ENCODE peak calls at places on chromosomes 7 and 10, in nine cellular contexts. U is NCI-H345; G is T-helper 1 cell; J is testis; V is mammary epithelial cell; S is CD4-positive, alpha-beta T cell; M is stimulated activated CD4-positive, alpha-beta T cell treated with anti-CD3 and anti-CD28 coated beads, Interleukin-4, amount 100 ng/mL, for 48 hours; Z is HCT116; C is BJ. X is an unnamed sample.

GRCh38 chr7:128906766-128907559 is 3.5 kb downstream of the KCP start:
- DNase-seq in C (no peak), S (no peak), M (no peak), U (no peak), J (no peak), V (no peak), Z (no peak), G (no peak), X (no peak)

GRCh38 chr7:34282271-34282670 is 375.7 kb upstream of the NPSR1 start:
- DNase-seq in S (no peak), V (no peak), J (no peak), G (no peak), Z (no peak), C (no peak), U (no peak), M (no peak), X (no peak)

GRCh38 chr10:129849452-129849750 is 114.7 kb downstream of the EBF3 start:
- DNase-seq in M (no peak), J (no peak), Z (no peak), C (no peak), V (no peak), U (no peak), G (no peak), S (no peak), X (no peak)

GRCh38 chr7:2572101-2572842 is 13.5 kb downstream of the IQCE start:
- DNase-seq in G (no peak), V (peak), C (no peak), Z (peak), M (no peak), S (no peak), U (no peak), J (no peak), X (no peak)

GRCh38 chr7:148303295-148304013 is 287.1 kb upstream of the C7orf33 start:
- DNase-seq in M (no peak), U (peak), C (no peak), J (peak), G (no peak), S (no peak), Z (no peak), V (peak), X (peak)

GRCh38 chr7:144027070-144027469 is 21.7 kb upstream of the OR2A5 start:
- DNase-seq in S (no peak), Z (peak), C (no peak), M (no peak), G (no peak), V (no peak), U (no peak), J (no peak), X (no peak)

GRCh38 chr10:72134785-72135765 is 46.7 kb upstream of the SPOCK2 start:
- DNase-seq in C (no peak), J (no peak), M (no peak), V (no peak), G (no peak), S (no peak), U (no peak), Z (no peak), X (no peak)

GRCh38 chr7:94375167-94375566 is 19.5 kb upstream of the COL1A2 start:
- DNase-seq in V (no peak), M (no peak), S (no peak), U (no peak), C (peak), Z (no peak), J (peak), G (no peak), X (peak)

GRCh38 chr10:52729259-52730104 is 43.1 kb downstream of the MBL2 start:
- DNase-seq in M (no peak), G (no peak), C (peak), V (peak), S (no peak), J (no peak), U (peak), Z (peak), X (no peak)

GRCh38 chr10:15426558-15426957 is 55.5 kb upstream of the FAM171A1 start:
- DNase-seq in M (no peak), V (no peak), C (no peak), J (no peak), G (no peak), Z (no peak), S (no peak), U (no peak), X (no peak)

GRCh38 chr7:140342732-140343514 is 55.4 kb downstream of the SLC37A3 start:
- DNase-seq in J (peak), Z (peak), G (no peak), V (peak), U (peak), M (no peak), S (no peak), C (no peak), X (no peak)

GRCh38 chr10:5944389-5945202 is 32.7 kb downstream of the IL15RA start:
- DNase-seq in V (peak), U (no peak), C (peak), M (no peak), J (peak), G (no peak), Z (peak), S (no peak), X (peak)

GRCh38 chr10:10500941-10501340 is 516.7 kb upstream of the CELF2 start:
- DNase-seq in C (no peak), U (no peak), M (no peak), J (no peak), S (no peak), Z (no peak), V (no peak), G (no peak), X (no peak)

GRCh38 chr10:133173860-133174523 is 14.0 kb downstream of the KNDC1 start:
- DNase-seq in M (no peak), S (no peak), G (no peak), U (no peak), C (no peak), V (no peak), J (no peak), Z (no peak), X (no peak)

GRCh38 chr10:125093199-125093841 is 67.0 kb downstream of the CTBP2 start:
- DNase-seq in S (no peak), C (no peak), V (no peak), U (no peak), J (no peak), Z (no peak), G (no peak), M (no peak), X (no peak)

GRCh38 chr7:128773604-128774003 is 2.0 kb downstream of the OPN1SW start:
- DNase-seq in C (no peak), Z (no peak), V (no peak), G (no peak), M (no peak), S (no peak), J (no peak), U (no peak), X (no peak)

GRCh38 chr10:28571265-28571664 is 38.3 kb downstream of the WAC start:
- DNase-seq in M (no peak), Z (no peak), C (no peak), G (no peak), V (no peak), U (no peak), J (no peak), S (no peak), X (no peak)

GRCh38 chr10:43229208-43230061 is 37.4 kb downstream of the RASGEF1A start:
- DNase-seq in J (no peak), U (no peak), C (no peak), V (no peak), S (no peak), M (no peak), G (no peak), Z (no peak), X (no peak)

GRCh38 chr10:98414932-98415709 is at the start of gene PYROXD2:
- DNase-seq in V (peak), G (peak), J (peak), C (peak), M (no peak), Z (peak), U (peak), S (peak), X (peak)

GRCh38 chr7:82234457-82235049 is 209.0 kb downstream of the CACNA2D1 start:
- DNase-seq in G (no peak), Z (peak), V (no peak), J (no peak), U (peak), M (no peak), S (no peak), C (no peak), X (peak)

GRCh38 chr10:114937962-114938817 is at the start of gene TRUB1:
- DNase-seq in C (peak), J (peak), M (peak), S (peak), G (peak), U (peak), Z (peak), V (peak), X (peak)

GRCh38 chr10:3452234-3452633 is 279.7 kb upstream of the PITRM1 start:
- DNase-seq in S (no peak), U (no peak), J (no peak), C (peak), G (no peak), M (no peak), Z (no peak), V (peak), X (peak)

GRCh38 chr10:84201244-84201606 is 6.9 kb downstream of the CDHR1 start:
- DNase-seq in U (no peak), V (no peak), C (no peak), G (no peak), M (no peak), S (no peak), Z (no peak), J (no peak), X (no peak)

GRCh38 chr7:820341-820740 is 11.9 kb upstream of the SUN1 start:
- DNase-seq in G (no peak), M (no peak), V (no peak), J (no peak), C (no peak), S (no peak), U (no peak), Z (no peak), X (no peak)

GRCh38 chr7:137656227-137656849 is 190.4 kb downstream of the DGKI start:
- DNase-seq in G (peak), J (peak), C (no peak), S (peak), Z (peak), V (peak), U (peak), M (peak), X (peak)

GRCh38 chr10:110510730-110511129 is 13.0 kb downstream of the DUSP5 start:
- DNase-seq in V (no peak), J (no peak), C (no peak), S (no peak), G (no peak), Z (no peak), M (no peak), U (no peak), X (no peak)

GRCh38 chr7:40223451-40224112 is 88.8 kb downstream of the SUGCT start:
- DNase-seq in U (no peak), M (no peak), S (no peak), G (no peak), J (no peak), V (no peak), C (no peak), Z (no peak), X (no peak)

GRCh38 chr7:80039255-80039884 is 95.3 kb upstream of the GNAI1 start:
- DNase-seq in J (no peak), G (no peak), U (peak), S (no peak), M (no peak), V (no peak), Z (no peak), C (no peak), X (no peak)

GRCh38 chr7:17369686-17370426 is 71.4 kb downstream of the AHR start:
- DNase-seq in M (no peak), V (peak), G (no peak), C (peak), Z (no peak), S (no peak), U (no peak), J (peak), X (no peak)

GRCh38 chr7:92831716-92832622 is 4.4 kb downstream of the CDK6 start:
- DNase-seq in U (no peak), J (no peak), V (peak), G (no peak), C (peak), S (no peak), Z (no peak), M (no peak), X (no peak)

GRCh38 chr7:21618706-21619105 is 75.9 kb downstream of the DNAH11 start:
- DNase-seq in C (no peak), U (no peak), J (no peak), S (no peak), M (no peak), G (no peak), V (no peak), Z (no peak), X (no peak)

GRCh38 chr7:107856806-107857540 is 34.0 kb upstream of the DLD start:
- DNase-seq in C (no peak), S (no peak), M (no peak), U (no peak), Z (no peak), V (no peak), J (no peak), G (no peak), X (no peak)

GRCh38 chr10:125120046-125120710 is 40.2 kb downstream of the CTBP2 start:
- DNase-seq in Z (no peak), V (no peak), C (no peak), S (no peak), M (no peak), G (no peak), U (no peak), J (no peak), X (no peak)

GRCh38 chr7:139597028-139597427 is 73.5 kb downstream of the CLEC2L start:
- DNase-seq in S (no peak), U (no peak), G (no peak), V (no peak), J (no peak), M (no peak), Z (no peak), C (no peak), X (no peak)

GRCh38 chr7:65233409-65234034 is 140.1 kb upstream of the ZNF92 start:
- DNase-seq in G (no peak), C (no peak), V (no peak), Z (no peak), U (no peak), S (no peak), M (no peak), J (no peak), X (no peak)

X was measured in smooth muscle cell of the brain vasculature.